ENCODE peak calls at places on chromosomes 6 and 20, in eight cellular contexts. One of them, this sample, is unnamed.

GRCh38 chr6:36688534-36689075 is 9.0 kb upstream of the RAB44 start:
- DNase-seq in mucosa of descending colon: no peak
- DNase-seq in cardiac fibroblast: peak; percentile 31
- DNase-seq in adipocyte: peak; percentile 27
- DNase-seq in AG04450: no peak
- DNase-seq in skeletal muscle cell: no peak
- DNase-seq in choroid plexus epithelial cell: no peak
- DNase-seq in BJ: no peak
- DNase-seq in this sample: no peak

GRCh38 chr20:14384411-14384810 is 47.0 kb upstream of the FLRT3 start:
- DNase-seq in mucosa of descending colon: no peak
- DNase-seq in BJ: no peak
- DNase-seq in cardiac fibroblast: no peak
- DNase-seq in AG04450: peak; percentile 26
- DNase-seq in choroid plexus epithelial cell: peak; percentile 53
- DNase-seq in adipocyte: peak; percentile 48
- DNase-seq in skeletal muscle cell: peak; percentile 6
- DNase-seq in this sample: no peak

GRCh38 chr6:40778186-40778585 is 191.0 kb upstream of the LRFN2 start:
- DNase-seq in skeletal muscle cell: no peak
- DNase-seq in cardiac fibroblast: peak; percentile 2
- DNase-seq in adipocyte: no peak
- DNase-seq in mucosa of descending colon: no peak
- DNase-seq in choroid plexus epithelial cell: peak; percentile 35
- DNase-seq in BJ: no peak
- DNase-seq in AG04450: no peak
- DNase-seq in this sample: no peak

GRCh38 chr20:5835870-5836269 is 85.7 kb downstream of the SHLD1 start:
- DNase-seq in mucosa of descending colon: no peak
- DNase-seq in skeletal muscle cell: no peak
- DNase-seq in choroid plexus epithelial cell: peak; percentile 77
- DNase-seq in adipocyte: peak; percentile 66
- DNase-seq in AG04450: no peak
- DNase-seq in cardiac fibroblast: peak; percentile 71
- DNase-seq in BJ: peak; percentile 14
- DNase-seq in this sample: no peak

GRCh38 chr6:71103150-71103549 is 146.3 kb upstream of the B3GAT2 start:
- DNase-seq in BJ: no peak
- DNase-seq in AG04450: no peak
- DNase-seq in mucosa of descending colon: no peak
- DNase-seq in choroid plexus epithelial cell: no peak
- DNase-seq in cardiac fibroblast: no peak
- DNase-seq in adipocyte: no peak
- DNase-seq in skeletal muscle cell: no peak
- DNase-seq in this sample: no peak

GRCh38 chr20:47951521-47951951 is 166.3 kb upstream of the SULF2 start:
- DNase-seq in adipocyte: no peak
- DNase-seq in skeletal muscle cell: no peak
- DNase-seq in BJ: no peak
- DNase-seq in cardiac fibroblast: no peak
- DNase-seq in mucosa of descending colon: no peak
- DNase-seq in AG04450: no peak
- DNase-seq in choroid plexus epithelial cell: peak; percentile 25
- DNase-seq in this sample: no peak

GRCh38 chr6:32194825-32195651 is 2.6 kb upstream of the GPSM3 start:
- DNase-seq in BJ: no peak
- DNase-seq in mucosa of descending colon: no peak
- DNase-seq in cardiac fibroblast: peak; percentile 79
- DNase-seq in adipocyte: peak; percentile 81
- DNase-seq in skeletal muscle cell: peak; percentile 12
- DNase-seq in choroid plexus epithelial cell: peak; percentile 82
- DNase-seq in AG04450: no peak
- DNase-seq in this sample: peak; percentile 55

GRCh38 chr20:44613575-44613974 is 31.2 kb downstream of the PKIG start:
- DNase-seq in mucosa of descending colon: no peak
- DNase-seq in choroid plexus epithelial cell: no peak
- DNase-seq in AG04450: no peak
- DNase-seq in skeletal muscle cell: no peak
- DNase-seq in adipocyte: no peak
- DNase-seq in cardiac fibroblast: no peak
- DNase-seq in BJ: no peak
- DNase-seq in this sample: no peak

GRCh38 chr6:133995296-133995695 is 42.3 kb downstream of the TBPL1 start:
- DNase-seq in mucosa of descending colon: no peak
- DNase-seq in BJ: no peak
- DNase-seq in cardiac fibroblast: no peak
- DNase-seq in adipocyte: peak; percentile 30
- DNase-seq in choroid plexus epithelial cell: no peak
- DNase-seq in skeletal muscle cell: no peak
- DNase-seq in AG04450: no peak
- DNase-seq in this sample: no peak

GRCh38 chr6:72643214-72643613 is 21.4 kb downstream of the KCNQ5 start:
- DNase-seq in adipocyte: no peak
- DNase-seq in BJ: no peak
- DNase-seq in AG04450: no peak
- DNase-seq in mucosa of descending colon: no peak
- DNase-seq in cardiac fibroblast: no peak
- DNase-seq in choroid plexus epithelial cell: no peak
- DNase-seq in skeletal muscle cell: no peak
- DNase-seq in this sample: no peak

GRCh38 chr6:92779758-92780157 is 639.6 kb downstream of the EPHA7 start:
- DNase-seq in skeletal muscle cell: peak; percentile 50
- DNase-seq in cardiac fibroblast: peak; percentile 26
- DNase-seq in adipocyte: no peak
- DNase-seq in choroid plexus epithelial cell: peak; percentile 80
- DNase-seq in mucosa of descending colon: no peak
- DNase-seq in BJ: no peak
- DNase-seq in AG04450: peak; percentile 8
- DNase-seq in this sample: peak; percentile 33

GRCh38 chr6:42960243-42961019 is at the start of gene GNMT:
- DNase-seq in cardiac fibroblast: no peak
- DNase-seq in mucosa of descending colon: peak; percentile 80
- DNase-seq in AG04450: no peak
- DNase-seq in choroid plexus epithelial cell: peak; percentile 26
- DNase-seq in skeletal muscle cell: no peak
- DNase-seq in BJ: no peak
- DNase-seq in adipocyte: peak; percentile 32
- DNase-seq in this sample: no peak

GRCh38 chr6:56663344-56663743 is 20.7 kb upstream of the DST start:
- DNase-seq in cardiac fibroblast: peak; percentile 38
- DNase-seq in choroid plexus epithelial cell: no peak
- DNase-seq in mucosa of descending colon: no peak
- DNase-seq in BJ: no peak
- DNase-seq in AG04450: no peak
- DNase-seq in skeletal muscle cell: no peak
- DNase-seq in adipocyte: no peak
- DNase-seq in this sample: no peak

GRCh38 chr20:17871181-17871580 is 97.4 kb downstream of the SNX5 start:
- DNase-seq in skeletal muscle cell: no peak
- DNase-seq in choroid plexus epithelial cell: peak; percentile 53
- DNase-seq in adipocyte: peak; percentile 40
- DNase-seq in AG04450: no peak
- DNase-seq in BJ: no peak
- DNase-seq in cardiac fibroblast: no peak
- DNase-seq in mucosa of descending colon: no peak
- DNase-seq in this sample: peak; percentile 36

DNA sequence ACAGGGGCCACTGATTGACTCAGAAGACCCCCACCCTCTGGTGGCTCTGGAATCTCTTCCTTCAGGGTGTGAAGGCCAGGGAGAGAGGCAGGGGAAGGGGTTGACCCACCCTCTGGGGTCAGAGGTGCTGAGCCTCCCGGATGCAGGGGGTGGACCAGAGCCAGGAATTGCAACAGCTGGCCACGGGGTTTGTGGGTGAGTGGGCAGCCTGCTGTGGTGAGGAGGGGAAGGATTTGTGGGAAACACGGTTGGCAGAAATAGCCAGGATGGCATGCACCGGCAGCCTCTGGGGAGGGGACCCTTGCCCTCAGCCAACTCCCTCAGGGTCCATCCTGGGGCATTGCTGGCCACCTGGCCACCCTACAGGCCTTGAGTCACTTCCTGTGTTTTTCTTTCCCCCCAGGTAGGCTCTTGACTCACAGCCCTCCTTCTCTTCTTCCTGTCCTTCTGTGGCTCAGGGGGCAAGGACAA is 92.8 kb downstream of the MRPL14 start:
- DNase-seq in skeletal muscle cell: no peak
- DNase-seq in adipocyte: no peak
- DNase-seq in AG04450: no peak
- DNase-seq in choroid plexus epithelial cell: no peak
- DNase-seq in mucosa of descending colon: peak; percentile 39
- DNase-seq in cardiac fibroblast: peak; percentile 37
- DNase-seq in BJ: no peak
- DNase-seq in this sample: no peak
- H3K4me3 ChIP-seq in skeletal muscle cell: no peak overlapping the region
- H3K4me3 ChIP-seq in adipocyte: no peak overlapping the region
- H3K4me3 ChIP-seq in AG04450: no peak overlapping the region
- H3K4me3 ChIP-seq in choroid plexus epithelial cell: no peak overlapping the region
- H3K4me3 ChIP-seq in mucosa of descending colon: no peak overlapping the region
- H3K4me3 ChIP-seq in cardiac fibroblast: no peak overlapping the region
- H3K4me3 ChIP-seq in BJ: no peak overlapping the region
- H3K4me3 ChIP-seq in this sample: no peak overlapping the region

GRCh38 chr6:142378138-142378875 is 76.5 kb downstream of the ADGRG6 start:
- DNase-seq in AG04450: no peak
- DNase-seq in mucosa of descending colon: no peak
- DNase-seq in skeletal muscle cell: peak; percentile 64
- DNase-seq in BJ: no peak
- DNase-seq in adipocyte: peak; percentile 89
- DNase-seq in choroid plexus epithelial cell: peak; percentile 80
- DNase-seq in cardiac fibroblast: peak; percentile 57
- DNase-seq in this sample: peak; percentile 84
- H3K4me3 ChIP-seq in AG04450: no peak overlapping the region
- H3K4me3 ChIP-seq in mucosa of descending colon: no peak overlapping the region
- H3K4me3 ChIP-seq in skeletal muscle cell: no peak overlapping the region
- H3K4me3 ChIP-seq in BJ: no peak overlapping the region
- H3K4me3 ChIP-seq in adipocyte: peak overlapping the region; percentile 28
- H3K4me3 ChIP-seq in choroid plexus epithelial cell: no peak overlapping the region
- H3K4me3 ChIP-seq in cardiac fibroblast: no peak overlapping the region
- H3K4me3 ChIP-seq in this sample: no peak overlapping the region

GRCh38 chr6:25959890-25960531 is 2.6 kb upstream of the TRIM38 start:
- DNase-seq in AG04450: no peak
- DNase-seq in mucosa of descending colon: no peak
- DNase-seq in adipocyte: peak; percentile 72
- DNase-seq in BJ: no peak
- DNase-seq in choroid plexus epithelial cell: peak; percentile 53
- DNase-seq in cardiac fibroblast: peak; percentile 57
- DNase-seq in skeletal muscle cell: no peak
- DNase-seq in this sample: peak; percentile 43
- H3K4me3 ChIP-seq in AG04450: no peak overlapping the region
- H3K4me3 ChIP-seq in mucosa of descending colon: no peak overlapping the region
- H3K4me3 ChIP-seq in adipocyte: no peak overlapping the region
- H3K4me3 ChIP-seq in BJ: no peak overlapping the region
- H3K4me3 ChIP-seq in choroid plexus epithelial cell: no peak overlapping the region
- H3K4me3 ChIP-seq in cardiac fibroblast: no peak overlapping the region
- H3K4me3 ChIP-seq in skeletal muscle cell: no peak overlapping the region
- H3K4me3 ChIP-seq in this sample: no peak overlapping the region

DNA sequence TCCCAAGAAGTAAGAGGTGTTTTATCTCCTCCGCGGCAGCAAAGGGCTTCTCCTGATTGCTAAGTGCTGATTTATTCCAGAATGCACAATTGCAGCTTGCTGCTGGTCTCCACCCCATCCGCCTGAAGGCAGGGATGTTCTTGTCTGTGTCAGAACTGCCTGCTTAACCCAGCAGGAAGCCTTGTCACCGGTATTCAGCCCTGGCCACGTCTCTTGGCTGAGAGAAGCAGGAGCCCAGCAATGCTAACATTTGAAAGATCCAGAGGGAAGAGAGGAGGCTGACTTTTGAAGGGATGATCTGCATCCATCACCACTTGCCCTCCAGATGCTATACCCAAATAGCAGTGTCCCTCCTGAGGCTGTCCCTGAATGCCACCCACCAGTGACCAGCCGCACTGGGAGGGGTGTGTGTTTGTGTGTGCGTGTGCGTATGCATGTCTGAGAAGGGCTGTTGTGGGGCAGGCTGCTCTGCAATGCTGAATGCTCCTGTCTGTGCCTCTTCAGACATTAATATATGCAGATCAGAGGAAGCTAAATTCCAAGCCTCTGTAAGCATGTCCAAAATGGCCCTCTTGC is 4.0 kb downstream of the SCML4 start:
- DNase-seq in AG04450: no peak
- DNase-seq in choroid plexus epithelial cell: peak; percentile 4
- DNase-seq in adipocyte: peak; percentile 19
- DNase-seq in mucosa of descending colon: no peak
- DNase-seq in skeletal muscle cell: no peak
- DNase-seq in BJ: no peak
- DNase-seq in cardiac fibroblast: no peak
- DNase-seq in this sample: no peak
- H3K4me3 ChIP-seq in AG04450: no peak overlapping the region
- H3K4me3 ChIP-seq in choroid plexus epithelial cell: peak overlapping the region; percentile 14
- H3K4me3 ChIP-seq in adipocyte: peak overlapping the region; percentile 72
- H3K4me3 ChIP-seq in mucosa of descending colon: no peak overlapping the region
- H3K4me3 ChIP-seq in skeletal muscle cell: peak overlapping the region; percentile 6
- H3K4me3 ChIP-seq in BJ: no peak overlapping the region
- H3K4me3 ChIP-seq in cardiac fibroblast: no peak overlapping the region
- H3K4me3 ChIP-seq in this sample: peak overlapping the region; percentile 30

DNA sequence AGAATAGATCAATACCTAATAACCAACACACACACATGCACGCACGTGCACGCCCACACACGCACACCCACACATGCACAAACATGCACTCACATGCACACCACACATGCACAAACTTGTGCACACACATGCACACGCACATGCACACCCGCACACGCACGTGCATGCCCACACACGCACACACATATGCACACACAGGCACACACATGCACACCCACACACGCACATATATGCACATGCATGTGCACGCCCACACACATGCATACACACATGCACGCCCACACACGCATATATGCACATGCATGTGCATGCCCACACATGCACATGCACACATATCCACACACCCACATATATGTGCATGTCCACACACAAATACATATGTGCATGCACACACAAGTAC is 26.2 kb upstream of the CHRNA4 start:
- DNase-seq in cardiac fibroblast: no peak
- DNase-seq in skeletal muscle cell: no peak
- DNase-seq in choroid plexus epithelial cell: no peak
- DNase-seq in AG04450: no peak
- DNase-seq in adipocyte: no peak
- DNase-seq in mucosa of descending colon: no peak
- DNase-seq in BJ: no peak
- DNase-seq in this sample: no peak
- H3K4me3 ChIP-seq in cardiac fibroblast: no peak overlapping the region
- H3K4me3 ChIP-seq in skeletal muscle cell: no peak overlapping the region
- H3K4me3 ChIP-seq in choroid plexus epithelial cell: no peak overlapping the region
- H3K4me3 ChIP-seq in AG04450: no peak overlapping the region
- H3K4me3 ChIP-seq in adipocyte: no peak overlapping the region
- H3K4me3 ChIP-seq in mucosa of descending colon: no peak overlapping the region
- H3K4me3 ChIP-seq in BJ: no peak overlapping the region
- H3K4me3 ChIP-seq in this sample: no peak overlapping the region

GRCh38 chr20:58882704-58883089 is 30.2 kb downstream of the GNAS start:
- DNase-seq in mucosa of descending colon: no peak
- DNase-seq in AG04450: no peak
- DNase-seq in BJ: no peak
- DNase-seq in adipocyte: no peak
- DNase-seq in cardiac fibroblast: no peak
- DNase-seq in choroid plexus epithelial cell: no peak
- DNase-seq in skeletal muscle cell: no peak
- DNase-seq in this sample: no peak
- H3K4me3 ChIP-seq in mucosa of descending colon: no peak overlapping the region
- H3K4me3 ChIP-seq in AG04450: no peak overlapping the region
- H3K4me3 ChIP-seq in BJ: no peak overlapping the region
- H3K4me3 ChIP-seq in adipocyte: no peak overlapping the region
- H3K4me3 ChIP-seq in cardiac fibroblast: no peak overlapping the region
- H3K4me3 ChIP-seq in choroid plexus epithelial cell: no peak overlapping the region
- H3K4me3 ChIP-seq in skeletal muscle cell: no peak overlapping the region
- H3K4me3 ChIP-seq in this sample: no peak overlapping the region

This sample was measured in brain microvascular endothelial cell.